ENCODE peak calls at places on chromosomes 6 and 20, in eight cellular contexts. N, H, V, Q, P, K, S and W are unnamed samples.

GRCh38 chr20:56540415-56540814 is 7.4 kb downstream of the FAM209B start:
- DNase-seq in N (no peak), H (no peak), V (no peak), Q (no peak), P (no peak), K (no peak), S (no peak), W (peak)

GRCh38 chr20:44247131-44247571 is at the start of gene GDAP1L1:
- DNase-seq in N (peak), H (no peak), V (peak), Q (peak), P (no peak), K (no peak), S (no peak), W (no peak)

GRCh38 chr6:168585441-168585840 is 144.5 kb downstream of the SMOC2 start:
- DNase-seq in N (no peak), H (no peak), V (no peak), Q (no peak), P (no peak), K (no peak), S (no peak), W (no peak)

GRCh38 chr6:144434308-144434990 is 149.3 kb downstream of the UTRN start:
- DNase-seq in N (peak), H (no peak), V (no peak), Q (no peak), P (peak), K (no peak), S (no peak), W (peak)

GRCh38 chr6:17281100-17281496 is at the start of gene RBM24:
- DNase-seq in N (peak), H (peak), V (peak), Q (peak), P (peak), K (no peak), S (peak), W (peak)

GRCh38 chr6:113318553-113318952 is 538.6 kb upstream of the MARCKS start:
- DNase-seq in N (no peak), H (no peak), V (no peak), Q (peak), P (no peak), K (no peak), S (no peak), W (no peak)

GRCh38 chr6:5307058-5307457 is 45.7 kb downstream of the FARS2 start:
- DNase-seq in N (no peak), H (no peak), V (no peak), Q (no peak), P (no peak), K (no peak), S (no peak), W (no peak)

GRCh38 chr6:42449917-42450313 is 1.8 kb downstream of the TRERF1 start:
- DNase-seq in N (peak), H (no peak), V (no peak), Q (peak), P (no peak), K (no peak), S (no peak), W (peak)

GRCh38 chr6:36633915-36634314 is 39.8 kb downstream of the SRSF3 start:
- DNase-seq in N (peak), H (no peak), V (no peak), Q (no peak), P (peak), K (no peak), S (peak), W (no peak)

GRCh38 chr20:17210983-17211382 is 15.9 kb upstream of the PCSK2 start:
- DNase-seq in N (no peak), H (no peak), V (no peak), Q (no peak), P (no peak), K (no peak), S (no peak), W (peak)

GRCh38 chr6:3742426-3743344 is 8.8 kb downstream of the PXDC1 start:
- DNase-seq in N (peak), H (peak), V (peak), Q (peak), P (no peak), K (peak), S (peak), W (peak)

GRCh38 chr6:42217523-42218367 is at the start of gene MRPS10:
- DNase-seq in N (peak), H (peak), V (peak), Q (peak), P (peak), K (peak), S (peak), W (peak)

GRCh38 chr20:60474385-60474910 is 516.2 kb downstream of the CDH26 start:
- DNase-seq in N (no peak), H (no peak), V (no peak), Q (no peak), P (no peak), K (no peak), S (no peak), W (no peak)

GRCh38 chr20:23048283-23049200 is 930 bp downstream of the THBD start:
- DNase-seq in N (peak), H (no peak), V (no peak), Q (no peak), P (peak), K (no peak), S (peak), W (peak)

GRCh38 chr6:138596591-138596990 is 97.3 kb upstream of the NHSL1 start:
- DNase-seq in N (no peak), H (no peak), V (no peak), Q (no peak), P (no peak), K (no peak), S (no peak), W (no peak)